ENCODE peak calls at places on chromosomes 11 and 22, in four cellular contexts. One of them, this sample, is unnamed.

GRCh38 chr22:20058989-20059770 is 20.9 kb upstream of the DGCR8 start:
- DNase-seq in stimulated activated naive B cell treated with anti-CD40 and anti-IgM and Interleukin-4, amounts not matched to agents 10 μg/mL and 1 μg/mL and 100 μg/mL, for 72 hours: no peak
- DNase-seq in endothelial cell: no peak
- DNase-seq in iPS-NIHi11: peak
- DNase-seq in this sample: no peak

GRCh38 chr11:62217191-62217748 is 8.8 kb downstream of the SCGB2A1 start:
- DNase-seq in stimulated activated naive B cell treated with anti-CD40 and anti-IgM and Interleukin-4, amounts not matched to agents 10 μg/mL and 1 μg/mL and 100 μg/mL, for 72 hours: no peak
- DNase-seq in endothelial cell: no peak
- DNase-seq in iPS-NIHi11: peak
- DNase-seq in this sample: no peak

GRCh38 chr22:26651840-26652239 is 5.5 kb upstream of the MIAT start:
- DNase-seq in stimulated activated naive B cell treated with anti-CD40 and anti-IgM and Interleukin-4, amounts not matched to agents 10 μg/mL and 1 μg/mL and 100 μg/mL, for 72 hours: no peak
- DNase-seq in endothelial cell: no peak
- DNase-seq in iPS-NIHi11: no peak
- DNase-seq in this sample: no peak

GRCh38 chr22:41844036-41844435 is 11.1 kb downstream of the SREBF2 start:
- DNase-seq in stimulated activated naive B cell treated with anti-CD40 and anti-IgM and Interleukin-4, amounts not matched to agents 10 μg/mL and 1 μg/mL and 100 μg/mL, for 72 hours: no peak
- DNase-seq in endothelial cell: no peak
- DNase-seq in iPS-NIHi11: no peak
- DNase-seq in this sample: no peak

GRCh38 chr11:68314886-68315580 is 2.6 kb downstream of the LRP5 start:
- DNase-seq in stimulated activated naive B cell treated with anti-CD40 and anti-IgM and Interleukin-4, amounts not matched to agents 10 μg/mL and 1 μg/mL and 100 μg/mL, for 72 hours: no peak
- DNase-seq in endothelial cell: no peak
- DNase-seq in iPS-NIHi11: no peak
- DNase-seq in this sample: no peak

GRCh38 chr11:78504708-78505107 is 70.0 kb downstream of the NARS2 start:
- DNase-seq in stimulated activated naive B cell treated with anti-CD40 and anti-IgM and Interleukin-4, amounts not matched to agents 10 μg/mL and 1 μg/mL and 100 μg/mL, for 72 hours: no peak
- DNase-seq in endothelial cell: no peak
- DNase-seq in iPS-NIHi11: no peak
- DNase-seq in this sample: no peak

GRCh38 chr11:91932151-91932821 is 292.3 kb upstream of the FAT3 start:
- DNase-seq in stimulated activated naive B cell treated with anti-CD40 and anti-IgM and Interleukin-4, amounts not matched to agents 10 μg/mL and 1 μg/mL and 100 μg/mL, for 72 hours: no peak
- DNase-seq in endothelial cell: no peak
- DNase-seq in iPS-NIHi11: no peak
- DNase-seq in this sample: no peak

GRCh38 chr22:42801537-42802165 is 55.4 kb downstream of the ARFGAP3 start:
- DNase-seq in stimulated activated naive B cell treated with anti-CD40 and anti-IgM and Interleukin-4, amounts not matched to agents 10 μg/mL and 1 μg/mL and 100 μg/mL, for 72 hours: no peak
- DNase-seq in endothelial cell: no peak
- DNase-seq in iPS-NIHi11: no peak
- DNase-seq in this sample: no peak

GRCh38 chr11:115745545-115746265 is 241.5 kb upstream of the CADM1 start:
- DNase-seq in stimulated activated naive B cell treated with anti-CD40 and anti-IgM and Interleukin-4, amounts not matched to agents 10 μg/mL and 1 μg/mL and 100 μg/mL, for 72 hours: no peak
- DNase-seq in endothelial cell: no peak
- DNase-seq in iPS-NIHi11: no peak
- DNase-seq in this sample: no peak

GRCh38 chr11:36044636-36045035 is 100.8 kb downstream of the LDLRAD3 start:
- DNase-seq in stimulated activated naive B cell treated with anti-CD40 and anti-IgM and Interleukin-4, amounts not matched to agents 10 μg/mL and 1 μg/mL and 100 μg/mL, for 72 hours: no peak
- DNase-seq in endothelial cell: no peak
- DNase-seq in iPS-NIHi11: no peak
- DNase-seq in this sample: no peak